ENCODE peak calls at places on chromosomes 7 and 10, in nine cellular contexts. Q, Y, J, P, K, E, S, V and M are unnamed samples.
A peak's percentile ranks its signal among the peaks of the same experiment; 100 is the strongest.

GRCh38 chr7:150586068-150586777 is 19.0 kb downstream of the GIMAP4 start:
- DNase-seq in Y (no peak), P (no peak), J (no peak), E (no peak), V (no peak), Q (no peak), S (no peak), K (no peak), M (no peak)

GRCh38 chr10:117463545-117463920 is 79.0 kb upstream of the EMX2 start:
- DNase-seq in E (no peak), P (no peak), S (no peak), J (no peak), K (no peak), V (no peak), Q (no peak), Y (no peak), M (no peak)

GRCh38 chr10:79970062-79970461 is 21.2 kb upstream of the SFTPD start:
- DNase-seq in S (no peak), P (no peak), K (no peak), J (no peak), V (no peak), Y (no peak), E (no peak), Q (no peak), M (no peak)

GRCh38 chr7:32890553-32891045 is 961 bp downstream of the KBTBD2 start:
- DNase-seq in V (no peak), E (no peak), S (no peak), Y (no peak), K (peak; percentile 74), Q (peak; percentile 62), J (peak; percentile 5), P (peak; percentile 42), M (peak; percentile 71)

GRCh38 chr10:87740232-87740631 is 77.8 kb downstream of the ATAD1 start:
- DNase-seq in P (no peak), Y (no peak), Q (no peak), S (no peak), V (no peak), J (no peak), E (no peak), K (no peak), M (no peak)

GRCh38 chr7:124603066-124603465 is 162.5 kb downstream of the GPR37 start:
- DNase-seq in S (no peak), Q (no peak), K (no peak), P (no peak), V (no peak), E (no peak), Y (no peak), J (no peak), M (no peak)

GRCh38 chr7:133534816-133535215 is 281.9 kb downstream of the EXOC4 start:
- DNase-seq in V (no peak), P (no peak), S (no peak), Q (no peak), Y (no peak), J (no peak), K (no peak), E (no peak), M (no peak)

GRCh38 chr7:45092100-45092930 is 3.5 kb upstream of the NACAD start:
- DNase-seq in K (no peak), Q (no peak), P (no peak), Y (no peak), V (no peak), E (no peak), J (no peak), S (no peak), M (no peak)

GRCh38 chr7:80609732-80610131 is 28.7 kb upstream of the CD36 start:
- DNase-seq in P (no peak), S (no peak), K (no peak), J (no peak), V (no peak), Q (peak; percentile 48), Y (no peak), E (no peak), M (peak; percentile 42)

GRCh38 chr10:118343115-118343514 is 991 bp upstream of the FAM204A start:
- DNase-seq in J (no peak), Q (no peak), Y (no peak), K (no peak), E (no peak), P (no peak), S (no peak), V (no peak), M (no peak)

GRCh38 chr7:32958046-32959025 is 1.1 kb downstream of the FKBP9 start:
- DNase-seq in Y (no peak), S (no peak), J (no peak), E (no peak), Q (peak; percentile 57), V (peak; percentile 14), K (no peak), P (no peak), M (peak; percentile 71)

GRCh38 chr10:89352039-89352597 is 24.3 kb downstream of the IFIT3 start:
- DNase-seq in Q (no peak), E (no peak), S (no peak), J (no peak), P (no peak), K (no peak), Y (peak; percentile 9), V (no peak), M (no peak)

GRCh38 chr10:123496996-123497660 is 169.0 kb upstream of the GPR26 start:
- DNase-seq in Y (no peak), S (no peak), K (no peak), Q (peak; percentile 29), V (no peak), P (no peak), E (no peak), J (no peak), M (peak; percentile 3)

GRCh38 chr7:51356849-51357516 is 40.4 kb upstream of the COBL start:
- DNase-seq in P (no peak), V (no peak), K (no peak), E (no peak), J (peak; percentile 18), S (no peak), Q (no peak), Y (no peak), M (peak; percentile 32)

GRCh38 chr7:49894543-49894942 is 121.1 kb downstream of the VWC2 start:
- DNase-seq in Y (no peak), S (no peak), Q (no peak), E (no peak), V (no peak), P (no peak), K (no peak), J (no peak), M (no peak)

GRCh38 chr10:5840314-5841307 is 27.4 kb upstream of the GDI2 start:
- DNase-seq in E (peak; percentile 58), Y (no peak), S (no peak), P (no peak), V (no peak), J (peak; percentile 63), Q (no peak), K (no peak), M (no peak)

GRCh38 chr10:117603726-117604125 is 61.2 kb downstream of the EMX2 start:
- DNase-seq in P (no peak), E (no peak), J (no peak), S (no peak), V (no peak), Q (no peak), K (no peak), Y (no peak), M (no peak)

GRCh38 chr10:5948208-5948585 is 29.1 kb downstream of the IL15RA start:
- DNase-seq in V (no peak), P (no peak), K (no peak), Q (no peak), E (no peak), S (no peak), Y (no peak), J (no peak), M (no peak)

GRCh38 chr10:68155615-68156205 is 46.4 kb downstream of the MYPN start:
- DNase-seq in Y (no peak), K (no peak), Q (no peak), V (no peak), E (no peak), J (no peak), P (no peak), S (no peak), M (no peak)

GRCh38 chr7:128403676-128404075 is 6.1 kb downstream of the IMPDH1 start:
- DNase-seq in S (no peak), V (no peak), P (no peak), K (no peak), J (no peak), Y (no peak), Q (no peak), E (no peak), M (no peak)

GRCh38 chr7:31562002-31562401 is 48.1 kb downstream of the ITPRID1 start:
- DNase-seq in Q (no peak), J (no peak), Y (no peak), V (no peak), P (no peak), K (no peak), S (no peak), E (no peak), M (no peak)

GRCh38 chr7:309586-310228 is 19.7 kb downstream of the FOXL3 start:
- DNase-seq in K (no peak), Y (no peak), P (no peak), E (no peak), S (no peak), V (no peak), Q (no peak), J (no peak), M (no peak)

GRCh38 chr7:64625114-64626082 is 40.5 kb upstream of the ZNF107 start:
- DNase-seq in Q (peak; percentile 27), P (peak; percentile 44), Y (no peak), V (no peak), J (no peak), E (peak; percentile 10), S (no peak), K (peak; percentile 9), M (peak; percentile 2)

GRCh38 chr10:103645141-103646054 is 151.9 kb downstream of the NEURL1 start:
- DNase-seq in E (peak; percentile 64), Q (no peak), P (no peak), J (peak; percentile 41), Y (no peak), K (no peak), S (no peak), V (no peak), M (no peak)

GRCh38 chr7:34309116-34309515 is 348.9 kb upstream of the NPSR1 start:
- DNase-seq in Y (no peak), E (no peak), S (no peak), K (no peak), Q (no peak), V (no peak), P (no peak), J (no peak), M (no peak)

GRCh38 chr7:272631-273030 is 17.3 kb upstream of the FOXL3 start:
- DNase-seq in K (no peak), Q (no peak), E (no peak), S (no peak), Y (no peak), V (no peak), P (no peak), J (no peak), M (no peak)

GRCh38 chr10:113007343-113007771 is 57.3 kb downstream of the TCF7L2 start:
- DNase-seq in E (no peak), Y (peak; percentile 74), Q (no peak), V (no peak), K (peak; percentile 72), S (no peak), J (no peak), P (no peak), M (no peak)

GRCh38 chr10:8026349-8027259 is 27.9 kb upstream of the GATA3 start:
- DNase-seq in E (no peak), J (no peak), S (no peak), P (no peak), Y (no peak), K (peak; percentile 9), Q (no peak), V (no peak), M (no peak)

GRCh38 chr10:12741255-12741915 is 260.1 kb downstream of the CCDC3 start:
- DNase-seq in J (no peak), V (no peak), P (no peak), E (no peak), K (no peak), S (no peak), Y (no peak), Q (no peak), M (peak; percentile 5)

GRCh38 chr10:82238291-82238690 is 363.3 kb downstream of the NRG3 start:
- DNase-seq in Q (no peak), P (no peak), V (no peak), S (no peak), J (no peak), Y (no peak), E (no peak), K (no peak), M (no peak)

GRCh38 chr10:70000262-70000661 is 52.4 kb upstream of the MACROH2A2 start:
- DNase-seq in Y (no peak), Q (no peak), E (no peak), P (no peak), J (no peak), S (no peak), K (no peak), V (no peak), M (no peak)